ENCODE peak calls at places on chromosomes 1 and 21, in ten cellular contexts. K, W, Z, C, X, T, B, G, L and O are unnamed samples.
A peak's percentile ranks its signal among the peaks of the same experiment; 100 is the strongest.

GRCh38 chr1:5643360-5644090 is 348.7 kb downstream of the NPHP4 start:
- DNase-seq in K (no peak), W (no peak), Z (no peak), C (no peak), X (no peak), T (no peak), B (no peak), G (no peak), L (no peak), O (no peak)

GRCh38 chr1:161068306-161069200 is 1.1 kb downstream of the ARHGAP30 start:
- DNase-seq in K (no peak), W (no peak), Z (peak; percentile 84), C (no peak), X (no peak), T (no peak), B (no peak), G (peak; percentile 78), L (no peak), O (no peak)

GRCh38 chr1:224177356-224177999 is 5.6 kb upstream of the DEGS1 start:
- DNase-seq in K (no peak), W (no peak), Z (no peak), C (no peak), X (no peak), T (no peak), B (no peak), G (no peak), L (no peak), O (no peak)

GRCh38 chr1:168601051-168601450 is 24.6 kb downstream of the XCL1 start:
- DNase-seq in K (no peak), W (peak; percentile 51), Z (no peak), C (no peak), X (no peak), T (no peak), B (no peak), G (no peak), L (peak; percentile 32), O (no peak)

GRCh38 chr1:212213754-212214153 is 71.5 kb upstream of the PPP2R5A start:
- DNase-seq in K (no peak), W (no peak), Z (no peak), C (no peak), X (no peak), T (no peak), B (no peak), G (no peak), L (no peak), O (no peak)

GRCh38 chr1:209607795-209608178 is 24.3 kb downstream of the CAMK1G start:
- DNase-seq in K (no peak), W (no peak), Z (no peak), C (peak; percentile 37), X (no peak), T (no peak), B (no peak), G (peak; percentile 36), L (no peak), O (no peak)

GRCh38 chr1:98044766-98045165 is 123.9 kb upstream of the DPYD start:
- DNase-seq in K (no peak), W (no peak), Z (no peak), C (no peak), X (no peak), T (no peak), B (no peak), G (no peak), L (no peak), O (no peak)

GRCh38 chr1:92446546-92446945 is 40.2 kb downstream of the GFI1 start:
- DNase-seq in K (no peak), W (peak; percentile 6), Z (no peak), C (no peak), X (no peak), T (no peak), B (no peak), G (no peak), L (peak; percentile 86), O (peak; percentile 63)

GRCh38 chr1:222654849-222655248 is 37.0 kb downstream of the MIA3 start:
- DNase-seq in K (no peak), W (peak; percentile 49), Z (peak; percentile 70), C (no peak), X (no peak), T (no peak), B (no peak), G (peak; percentile 41), L (peak; percentile 7), O (no peak)

GRCh38 chr1:29180497-29181412 is 945 bp downstream of the SRSF4 start:
- DNase-seq in K (no peak), W (peak; percentile 45), Z (peak; percentile 21), C (no peak), X (no peak), T (no peak), B (no peak), G (no peak), L (no peak), O (no peak)

GRCh38 chr1:40270152-40270834 is 12.3 kb downstream of the ZMPSTE24 start:
- DNase-seq in K (no peak), W (peak; percentile 49), Z (no peak), C (no peak), X (no peak), T (no peak), B (no peak), G (no peak), L (peak; percentile 16), O (peak; percentile 54)

GRCh38 chr1:96634863-96635262 is 86.7 kb upstream of the PTBP2 start:
- DNase-seq in K (no peak), W (peak; percentile 8), Z (no peak), C (no peak), X (no peak), T (no peak), B (no peak), G (no peak), L (no peak), O (no peak)

GRCh38 chr1:207404849-207405525 is 49.1 kb upstream of the CR2 start:
- DNase-seq in K (no peak), W (peak; percentile 80), Z (no peak), C (no peak), X (no peak), T (peak; percentile 28), B (peak; percentile 35), G (no peak), L (peak; percentile 85), O (peak; percentile 69)

GRCh38 chr21:46600978-46601377 is 3.9 kb downstream of the S100B start:
- DNase-seq in K (no peak), W (no peak), Z (no peak), C (no peak), X (no peak), T (no peak), B (no peak), G (no peak), L (no peak), O (no peak)

GRCh38 chr1:170126691-170127090 is 19.1 kb upstream of the NTMT2 start:
- DNase-seq in K (no peak), W (peak; percentile 83), Z (no peak), C (no peak), X (no peak), T (peak; percentile 95), B (peak; percentile 67), G (peak; percentile 23), L (peak; percentile 81), O (peak; percentile 66)

GRCh38 chr1:154419620-154420020 is 14.5 kb downstream of the IL6R start:
- DNase-seq in K (peak; percentile 91), W (peak; percentile 95), Z (peak; percentile 26), C (peak; percentile 90), X (no peak), T (peak; percentile 92), B (peak; percentile 80), G (no peak), L (peak; percentile 97), O (peak; percentile 84)

GRCh38 chr1:64183985-64184440 is 19.4 kb upstream of the UBE2U start:
- DNase-seq in K (no peak), W (peak; percentile 97), Z (no peak), C (no peak), X (no peak), T (no peak), B (peak; percentile 70), G (no peak), L (peak; percentile 69), O (peak; percentile 84)

GRCh38 chr21:29155118-29155932 is 24.9 kb downstream of the MAP3K7CL start:
- DNase-seq in K (peak; percentile 38), W (peak; percentile 78), Z (no peak), C (no peak), X (peak; percentile 2), T (peak; percentile 51), B (peak; percentile 70), G (no peak), L (peak; percentile 97), O (peak; percentile 64)
- TF ChIP-seq CTCF in K (no peak), W (no peak), Z (no peak), C (no peak), X (no peak), T (no peak), B (peak; percentile 23), G (no peak), L (peak; percentile 27), O (no peak)

GRCh38 chr1:48530727-48531351 is 58.8 kb upstream of the SPATA6 start:
- DNase-seq in K (no peak), W (peak; percentile 47), Z (peak; percentile 7), C (peak; percentile 53), X (peak; percentile 65), T (no peak), B (no peak), G (peak; percentile 16), L (peak; percentile 23), O (no peak)
- TF ChIP-seq CTCF in K (no peak), W (peak; percentile 75), Z (no peak), C (peak; percentile 62), X (peak; percentile 84), T (peak; percentile 66), B (peak; percentile 47), G (peak; percentile 78), L (peak; percentile 57), O (peak; percentile 43)

DNA sequence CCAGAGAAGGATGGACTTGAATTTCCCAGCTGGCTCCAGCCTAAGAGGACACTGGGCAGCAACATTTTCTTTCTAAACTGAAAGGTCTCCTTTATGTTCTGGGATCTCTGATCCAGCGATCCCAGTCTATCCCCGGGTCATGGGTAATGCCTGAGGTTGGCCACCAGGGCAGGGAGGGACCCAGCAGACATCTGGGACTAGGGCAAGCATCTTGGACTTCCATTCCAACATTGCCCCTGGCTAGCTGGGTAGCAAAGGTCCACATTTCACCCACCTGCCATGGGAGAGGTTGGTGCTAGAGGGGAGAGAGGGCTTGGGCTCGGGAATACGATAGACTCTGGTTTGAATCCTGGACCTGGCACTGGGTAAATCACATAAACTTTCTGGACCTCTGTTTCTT is 84.6 kb downstream of the LRRN2 start:
- DNase-seq in K (no peak), W (no peak), Z (no peak), C (no peak), X (no peak), T (no peak), B (no peak), G (no peak), L (no peak), O (no peak)
- TF ChIP-seq CTCF in K (no peak), W (peak; percentile 17), Z (no peak), C (no peak), X (no peak), T (no peak), B (no peak), G (peak; percentile 6), L (peak; percentile 32), O (peak; percentile 52)

DNA sequence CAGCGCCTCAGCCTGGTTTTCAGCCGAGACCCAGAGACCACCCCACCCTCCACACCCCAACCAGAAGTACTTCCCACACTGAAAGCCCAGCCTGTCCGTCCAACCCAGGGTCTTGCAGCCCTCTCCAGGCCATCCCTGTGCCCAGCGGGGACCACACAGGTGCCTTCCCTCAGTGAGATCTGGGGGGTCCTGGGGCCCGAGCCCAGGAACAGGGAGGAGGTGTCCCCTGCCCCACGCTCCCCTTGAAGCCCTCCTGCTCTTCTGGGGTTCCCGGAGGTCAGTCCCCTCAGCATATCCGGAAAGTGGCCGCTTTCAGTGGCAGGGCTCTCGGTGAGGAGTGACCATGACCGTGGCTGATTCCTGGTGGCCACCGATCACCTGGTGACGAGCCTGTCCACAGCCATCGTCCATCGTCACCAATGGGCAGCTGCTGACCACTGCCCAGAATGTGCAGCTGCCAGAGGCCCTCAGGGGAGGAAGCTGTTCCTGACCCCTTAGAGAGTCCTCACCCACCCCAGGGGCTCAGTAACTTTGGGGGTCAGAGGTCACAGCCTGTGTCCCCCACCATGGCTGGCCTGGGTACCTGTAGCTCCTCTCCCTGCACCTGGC is 3.4 kb downstream of the TMEM240 start:
- DNase-seq in K (no peak), W (no peak), Z (no peak), C (no peak), X (no peak), T (no peak), B (no peak), G (no peak), L (no peak), O (no peak)
- TF ChIP-seq CTCF in K (no peak), W (no peak), Z (no peak), C (no peak), X (no peak), T (no peak), B (no peak), G (no peak), L (no peak), O (no peak)